ENCODE peak calls at places on chromosomes 13 and 19, in six cellular contexts. One of them, this sample, is unnamed.

GRCh38 chr13:109787135-109787954 is 962 bp upstream of the IRS2 start:
- DNase-seq in esophagus squamous epithelium: no peak
- DNase-seq in psoas muscle: peak; percentile 63
- DNase-seq in aorta: no peak
- DNase-seq in OCI-LY7: peak; percentile 25
- DNase-seq in fibroblast of lung: no peak
- DNase-seq in this sample: peak; percentile 56

GRCh38 chr13:102286326-102286725 is 115.5 kb downstream of the FGF14 start:
- DNase-seq in aorta: no peak
- DNase-seq in OCI-LY7: no peak
- DNase-seq in psoas muscle: no peak
- DNase-seq in fibroblast of lung: peak; percentile 97
- DNase-seq in esophagus squamous epithelium: no peak
- DNase-seq in this sample: peak; percentile 68

GRCh38 chr19:38266981-38267597 is 2.7 kb downstream of the SPINT2 start:
- DNase-seq in psoas muscle: no peak
- DNase-seq in esophagus squamous epithelium: no peak
- DNase-seq in fibroblast of lung: peak; percentile 42
- DNase-seq in OCI-LY7: no peak
- DNase-seq in aorta: no peak
- DNase-seq in this sample: no peak

GRCh38 chr13:76503756-76504155 is 382.4 kb downstream of the KCTD12 start:
- DNase-seq in psoas muscle: no peak
- DNase-seq in esophagus squamous epithelium: no peak
- DNase-seq in fibroblast of lung: no peak
- DNase-seq in OCI-LY7: peak; percentile 1
- DNase-seq in aorta: no peak
- DNase-seq in this sample: no peak

GRCh38 chr19:41554902-41555301 is 21.1 kb upstream of the CEACAM21 start:
- DNase-seq in psoas muscle: no peak
- DNase-seq in fibroblast of lung: no peak
- DNase-seq in esophagus squamous epithelium: no peak
- DNase-seq in aorta: no peak
- DNase-seq in OCI-LY7: no peak
- DNase-seq in this sample: no peak

GRCh38 chr19:4375164-4375619 is 25.2 kb downstream of the SH3GL1 start:
- DNase-seq in OCI-LY7: no peak
- DNase-seq in fibroblast of lung: no peak
- DNase-seq in psoas muscle: peak; percentile 71
- DNase-seq in aorta: peak; percentile 56
- DNase-seq in esophagus squamous epithelium: no peak
- DNase-seq in this sample: no peak

GRCh38 chr13:74187564-74187963 is 53.4 kb upstream of the KLF12 start:
- DNase-seq in esophagus squamous epithelium: no peak
- DNase-seq in psoas muscle: peak; percentile 62
- DNase-seq in aorta: no peak
- DNase-seq in OCI-LY7: no peak
- DNase-seq in fibroblast of lung: peak; percentile 10
- DNase-seq in this sample: no peak

GRCh38 chr13:77831870-77832269 is 86.8 kb downstream of the EDNRB start:
- DNase-seq in aorta: no peak
- DNase-seq in psoas muscle: no peak
- DNase-seq in OCI-LY7: no peak
- DNase-seq in fibroblast of lung: no peak
- DNase-seq in esophagus squamous epithelium: no peak
- DNase-seq in this sample: no peak

GRCh38 chr19:17035842-17036424 is 9.3 kb upstream of the CPAMD8 start:
- DNase-seq in aorta: peak; percentile 83
- DNase-seq in esophagus squamous epithelium: no peak
- DNase-seq in OCI-LY7: peak; percentile 22
- DNase-seq in psoas muscle: no peak
- DNase-seq in fibroblast of lung: no peak
- DNase-seq in this sample: no peak

GRCh38 chr19:711224-711623 is 2.5 kb downstream of the PALM start:
- DNase-seq in aorta: no peak
- DNase-seq in fibroblast of lung: no peak
- DNase-seq in psoas muscle: no peak
- DNase-seq in esophagus squamous epithelium: no peak
- DNase-seq in OCI-LY7: no peak
- DNase-seq in this sample: no peak

GRCh38 chr13:28116736-28117135 is 16.4 kb upstream of the FLT3 start:
- DNase-seq in esophagus squamous epithelium: no peak
- DNase-seq in fibroblast of lung: no peak
- DNase-seq in psoas muscle: no peak
- DNase-seq in aorta: no peak
- DNase-seq in OCI-LY7: no peak
- DNase-seq in this sample: no peak

GRCh38 chr13:31426395-31426794 is 226.6 kb downstream of the B3GLCT start:
- DNase-seq in esophagus squamous epithelium: no peak
- DNase-seq in aorta: no peak
- DNase-seq in psoas muscle: no peak
- DNase-seq in OCI-LY7: no peak
- DNase-seq in fibroblast of lung: no peak
- DNase-seq in this sample: no peak

GRCh38 chr19:407501-408440 is 1.2 kb downstream of the C2CD4C start:
- DNase-seq in aorta: peak; percentile 45
- DNase-seq in esophagus squamous epithelium: no peak
- DNase-seq in OCI-LY7: no peak
- DNase-seq in psoas muscle: peak; percentile 40
- DNase-seq in fibroblast of lung: no peak
- DNase-seq in this sample: no peak

GRCh38 chr13:84563611-84564010 is 681.3 kb upstream of the SLITRK1 start:
- DNase-seq in aorta: no peak
- DNase-seq in OCI-LY7: no peak
- DNase-seq in fibroblast of lung: no peak
- DNase-seq in esophagus squamous epithelium: no peak
- DNase-seq in psoas muscle: no peak
- DNase-seq in this sample: no peak

GRCh38 chr13:39481493-39481892 is 121.5 kb downstream of the LHFPL6 start:
- DNase-seq in fibroblast of lung: no peak
- DNase-seq in OCI-LY7: no peak
- DNase-seq in psoas muscle: no peak
- DNase-seq in aorta: no peak
- DNase-seq in esophagus squamous epithelium: no peak
- DNase-seq in this sample: peak; percentile 16

GRCh38 chr19:46546194-46546896 is 50.7 kb upstream of the PNMA8B start:
- DNase-seq in OCI-LY7: peak; percentile 29
- DNase-seq in aorta: no peak
- DNase-seq in esophagus squamous epithelium: no peak
- DNase-seq in fibroblast of lung: peak; percentile 15
- DNase-seq in psoas muscle: peak; percentile 61
- DNase-seq in this sample: no peak

GRCh38 chr19:54422136-54422535 is 6.9 kb downstream of the TTYH1 start:
- DNase-seq in psoas muscle: no peak
- DNase-seq in esophagus squamous epithelium: no peak
- DNase-seq in fibroblast of lung: no peak
- DNase-seq in aorta: no peak
- DNase-seq in OCI-LY7: no peak
- DNase-seq in this sample: no peak

GRCh38 chr13:26616126-26616525 is 58.6 kb downstream of the WASF3 start:
- DNase-seq in OCI-LY7: no peak
- DNase-seq in aorta: no peak
- DNase-seq in psoas muscle: no peak
- DNase-seq in esophagus squamous epithelium: no peak
- DNase-seq in fibroblast of lung: peak; percentile 21
- DNase-seq in this sample: no peak

GRCh38 chr13:50732712-50733111 is 110.8 kb downstream of the DLEU7 start:
- DNase-seq in OCI-LY7: no peak
- DNase-seq in psoas muscle: no peak
- DNase-seq in aorta: no peak
- DNase-seq in fibroblast of lung: peak; percentile 35
- DNase-seq in esophagus squamous epithelium: no peak
- DNase-seq in this sample: no peak

GRCh38 chr19:4327252-4327876 is 11.3 kb downstream of the STAP2 start:
- DNase-seq in esophagus squamous epithelium: peak; percentile 50
- DNase-seq in psoas muscle: peak; percentile 90
- DNase-seq in OCI-LY7: peak; percentile 38
- DNase-seq in aorta: peak; percentile 69
- DNase-seq in fibroblast of lung: peak; percentile 22
- DNase-seq in this sample: peak; percentile 56

GRCh38 chr19:2625434-2625833 is 77.1 kb downstream of the GNG7 start:
- DNase-seq in psoas muscle: no peak
- DNase-seq in OCI-LY7: no peak
- DNase-seq in aorta: peak; percentile 84
- DNase-seq in esophagus squamous epithelium: no peak
- DNase-seq in fibroblast of lung: no peak
- DNase-seq in this sample: no peak

GRCh38 chr13:23378009-23378632 is 55.4 kb downstream of the SACS start:
- DNase-seq in fibroblast of lung: peak; percentile 98
- DNase-seq in OCI-LY7: peak; percentile 73
- DNase-seq in esophagus squamous epithelium: no peak
- DNase-seq in aorta: peak; percentile 61
- DNase-seq in psoas muscle: no peak
- DNase-seq in this sample: no peak

GRCh38 chr19:13154911-13155471 is 4.8 kb downstream of the IER2 start:
- DNase-seq in fibroblast of lung: peak; percentile 57
- DNase-seq in OCI-LY7: peak; percentile 87
- DNase-seq in aorta: peak; percentile 81
- DNase-seq in esophagus squamous epithelium: no peak
- DNase-seq in psoas muscle: peak; percentile 68
- DNase-seq in this sample: peak; percentile 53

GRCh38 chr19:48810151-48810550 is 678 bp downstream of the BCAT2 start:
- DNase-seq in OCI-LY7: peak; percentile 52
- DNase-seq in esophagus squamous epithelium: no peak
- DNase-seq in aorta: no peak
- DNase-seq in psoas muscle: no peak
- DNase-seq in fibroblast of lung: no peak
- DNase-seq in this sample: no peak

GRCh38 chr13:110240943-110241342 is 66.0 kb downstream of the COL4A1 start:
- DNase-seq in aorta: no peak
- DNase-seq in fibroblast of lung: no peak
- DNase-seq in esophagus squamous epithelium: no peak
- DNase-seq in psoas muscle: no peak
- DNase-seq in OCI-LY7: no peak
- DNase-seq in this sample: no peak

GRCh38 chr13:31093145-31093885 is 68.4 kb downstream of the HSPH1 start:
- DNase-seq in aorta: no peak
- DNase-seq in psoas muscle: no peak
- DNase-seq in fibroblast of lung: no peak
- DNase-seq in OCI-LY7: no peak
- DNase-seq in esophagus squamous epithelium: no peak
- DNase-seq in this sample: no peak

GRCh38 chr19:47539747-47540311 is 25.0 kb upstream of the NAPA start:
- DNase-seq in psoas muscle: no peak
- DNase-seq in fibroblast of lung: no peak
- DNase-seq in aorta: no peak
- DNase-seq in OCI-LY7: no peak
- DNase-seq in esophagus squamous epithelium: no peak
- DNase-seq in this sample: peak; percentile 18

GRCh38 chr19:676343-677105 is at the start of gene FSTL3:
- DNase-seq in fibroblast of lung: peak; percentile 34
- DNase-seq in esophagus squamous epithelium: no peak
- DNase-seq in psoas muscle: peak; percentile 63
- DNase-seq in OCI-LY7: no peak
- DNase-seq in aorta: no peak
- DNase-seq in this sample: peak; percentile 33

GRCh38 chr19:52464798-52465470 is 11.6 kb downstream of the ZNF578 start:
- DNase-seq in esophagus squamous epithelium: no peak
- DNase-seq in fibroblast of lung: no peak
- DNase-seq in psoas muscle: no peak
- DNase-seq in aorta: no peak
- DNase-seq in OCI-LY7: no peak
- DNase-seq in this sample: peak; percentile 66

DNA sequence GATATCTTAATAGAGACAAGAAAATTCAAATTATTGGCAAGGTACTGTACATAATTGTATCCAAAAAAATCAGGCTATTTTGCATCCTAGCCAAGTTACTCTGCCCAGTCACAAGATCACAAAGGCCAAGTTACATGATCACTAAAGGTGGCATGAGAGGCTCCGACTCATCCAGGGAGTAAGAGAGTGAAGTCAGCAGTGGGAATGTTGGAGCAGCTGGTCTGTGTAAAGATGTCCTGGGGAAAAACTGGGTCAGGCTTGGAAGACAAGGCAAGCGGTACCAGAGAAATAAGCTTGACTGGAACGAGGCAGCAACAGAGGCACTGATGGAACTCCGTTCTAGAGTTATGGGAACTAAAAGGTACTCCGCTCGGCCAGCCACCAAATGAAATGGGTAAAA is 50.2 kb upstream of the PSG2 start:
- DNase-seq in esophagus squamous epithelium: no peak
- DNase-seq in aorta: no peak
- DNase-seq in OCI-LY7: no peak
- DNase-seq in fibroblast of lung: no peak
- DNase-seq in psoas muscle: no peak
- DNase-seq in this sample: no peak
- H3K27ac ChIP-seq in esophagus squamous epithelium: no peak overlapping the region
- H3K27ac ChIP-seq in aorta: no peak overlapping the region
- H3K27ac ChIP-seq in OCI-LY7: no peak overlapping the region
- H3K27ac ChIP-seq in fibroblast of lung: no peak overlapping the region
- H3K27ac ChIP-seq in psoas muscle: no peak overlapping the region
- H3K27ac ChIP-seq in this sample: no peak overlapping the region

GRCh38 chr19:5436948-5437306 is 18.3 kb upstream of the ZNRF4 start:
- DNase-seq in OCI-LY7: no peak
- DNase-seq in aorta: no peak
- DNase-seq in psoas muscle: no peak
- DNase-seq in fibroblast of lung: no peak
- DNase-seq in esophagus squamous epithelium: no peak
- DNase-seq in this sample: no peak
- H3K4me3 ChIP-seq in OCI-LY7: no peak overlapping the region
- H3K4me3 ChIP-seq in aorta: no peak overlapping the region
- H3K4me3 ChIP-seq in psoas muscle: no peak overlapping the region
- H3K4me3 ChIP-seq in fibroblast of lung: no peak overlapping the region
- H3K4me3 ChIP-seq in esophagus squamous epithelium: no peak overlapping the region
- H3K4me3 ChIP-seq in this sample: peak overlapping the region; percentile 41

GRCh38 chr19:19010551-19010950 is 22.8 kb downstream of the SUGP2 start:
- DNase-seq in psoas muscle: no peak
- DNase-seq in aorta: peak; percentile 17
- DNase-seq in fibroblast of lung: no peak
- DNase-seq in esophagus squamous epithelium: no peak
- DNase-seq in OCI-LY7: no peak
- DNase-seq in this sample: no peak
- H3K36me3 ChIP-seq in psoas muscle: peaks cover 91% of the 10 kb centered on the region
- H3K36me3 ChIP-seq in aorta: peaks cover 11% of the 10 kb centered on the region
- H3K36me3 ChIP-seq in fibroblast of lung: peaks cover 39% of the 10 kb centered on the region
- H3K36me3 ChIP-seq in esophagus squamous epithelium: peaks cover 46% of the 10 kb centered on the region
- H3K36me3 ChIP-seq in OCI-LY7: peaks cover 96% of the 10 kb centered on the region
- H3K36me3 ChIP-seq in this sample: peaks cover 24% of the 10 kb centered on the region

GRCh38 chr13:95800455-95800854 is 123.5 kb downstream of the DNAJC3 start:
- DNase-seq in aorta: no peak
- DNase-seq in psoas muscle: no peak
- DNase-seq in OCI-LY7: no peak
- DNase-seq in fibroblast of lung: peak; percentile 41
- DNase-seq in esophagus squamous epithelium: no peak
- DNase-seq in this sample: no peak

GRCh38 chr13:95791084-95791722 is 114.3 kb downstream of the DNAJC3 start:
- DNase-seq in aorta: no peak
- DNase-seq in esophagus squamous epithelium: no peak
- DNase-seq in OCI-LY7: no peak
- DNase-seq in psoas muscle: no peak
- DNase-seq in fibroblast of lung: no peak
- DNase-seq in this sample: no peak

GRCh38 chr13:95793018-95793555 is 116.1 kb downstream of the DNAJC3 start:
- DNase-seq in psoas muscle: no peak
- DNase-seq in esophagus squamous epithelium: no peak
- DNase-seq in OCI-LY7: no peak
- DNase-seq in fibroblast of lung: no peak
- DNase-seq in aorta: no peak
- DNase-seq in this sample: no peak

GRCh38 chr13:95801825-95802224 is 124.9 kb downstream of the DNAJC3 start:
- DNase-seq in aorta: no peak
- DNase-seq in psoas muscle: no peak
- DNase-seq in fibroblast of lung: no peak
- DNase-seq in OCI-LY7: no peak
- DNase-seq in esophagus squamous epithelium: no peak
- DNase-seq in this sample: no peak

GRCh38 chr13:95797016-95797415 is 120.1 kb downstream of the DNAJC3 start:
- DNase-seq in aorta: no peak
- DNase-seq in esophagus squamous epithelium: no peak
- DNase-seq in OCI-LY7: no peak
- DNase-seq in fibroblast of lung: peak; percentile 19
- DNase-seq in psoas muscle: no peak
- DNase-seq in this sample: no peak
- H3K27ac ChIP-seq in aorta: no peak overlapping the region
- H3K27ac ChIP-seq in esophagus squamous epithelium: no peak overlapping the region
- H3K27ac ChIP-seq in OCI-LY7: no peak overlapping the region
- H3K27ac ChIP-seq in fibroblast of lung: no peak overlapping the region
- H3K27ac ChIP-seq in psoas muscle: no peak overlapping the region
- H3K27ac ChIP-seq in this sample: no peak overlapping the region